ENCODE peak calls at places on chromosomes 1 and 21, in seven cellular contexts. One of them, this sample, is unnamed.

GRCh38 chr1:3550511-3551289 is 60.6 kb downstream of the MEGF6 start:
- DNase-seq in AG04450: no peak
- DNase-seq in cardiac muscle cell: no peak
- DNase-seq in heart right ventricle: no peak
- DNase-seq in colonic mucosa: no peak
- DNase-seq in adrenal gland: no peak
- DNase-seq in hepatocyte: no peak
- DNase-seq in this sample: no peak

GRCh38 chr1:200867018-200867811 is 5.6 kb upstream of the GPR25 start:
- DNase-seq in colonic mucosa: no peak
- DNase-seq in hepatocyte: no peak
- DNase-seq in adrenal gland: no peak
- DNase-seq in AG04450: no peak
- DNase-seq in cardiac muscle cell: peak; percentile 26
- DNase-seq in heart right ventricle: no peak
- DNase-seq in this sample: no peak

GRCh38 chr21:41428311-41428710 is 2.3 kb downstream of the MX1 start:
- DNase-seq in heart right ventricle: no peak
- DNase-seq in adrenal gland: no peak
- DNase-seq in colonic mucosa: no peak
- DNase-seq in hepatocyte: no peak
- DNase-seq in cardiac muscle cell: no peak
- DNase-seq in AG04450: no peak
- DNase-seq in this sample: no peak

GRCh38 chr1:145978860-145979745 is 14.6 kb downstream of the POLR3GL start:
- DNase-seq in colonic mucosa: peak; percentile 96
- DNase-seq in heart right ventricle: peak; percentile 98
- DNase-seq in AG04450: peak; percentile 99
- DNase-seq in adrenal gland: peak; percentile 91
- DNase-seq in cardiac muscle cell: peak; percentile 100
- DNase-seq in hepatocyte: peak; percentile 95
- DNase-seq in this sample: peak; percentile 85

GRCh38 chr1:202010042-202011015 is at the start of gene ELF3:
- DNase-seq in colonic mucosa: peak; percentile 96
- DNase-seq in cardiac muscle cell: no peak
- DNase-seq in heart right ventricle: no peak
- DNase-seq in AG04450: no peak
- DNase-seq in hepatocyte: peak; percentile 94
- DNase-seq in adrenal gland: no peak
- DNase-seq in this sample: peak; percentile 87

GRCh38 chr1:157136133-157136532 is 2.1 kb downstream of the ETV3 start:
- DNase-seq in adrenal gland: no peak
- DNase-seq in colonic mucosa: no peak
- DNase-seq in AG04450: no peak
- DNase-seq in hepatocyte: peak; percentile 53
- DNase-seq in heart right ventricle: no peak
- DNase-seq in cardiac muscle cell: no peak
- DNase-seq in this sample: no peak

GRCh38 chr1:22114083-22115012 is 28.5 kb downstream of the WNT4 start:
- DNase-seq in AG04450: peak; percentile 44
- DNase-seq in colonic mucosa: no peak
- DNase-seq in heart right ventricle: no peak
- DNase-seq in cardiac muscle cell: peak; percentile 90
- DNase-seq in hepatocyte: peak; percentile 67
- DNase-seq in adrenal gland: no peak
- DNase-seq in this sample: no peak

GRCh38 chr1:164735315-164736052 is 176.5 kb downstream of the PBX1 start:
- DNase-seq in hepatocyte: peak; percentile 78
- DNase-seq in heart right ventricle: no peak
- DNase-seq in AG04450: no peak
- DNase-seq in colonic mucosa: no peak
- DNase-seq in adrenal gland: no peak
- DNase-seq in cardiac muscle cell: peak; percentile 69
- DNase-seq in this sample: no peak

GRCh38 chr1:95284420-95284819 is 50.4 kb downstream of the RWDD3 start:
- DNase-seq in hepatocyte: no peak
- DNase-seq in adrenal gland: no peak
- DNase-seq in cardiac muscle cell: no peak
- DNase-seq in AG04450: no peak
- DNase-seq in colonic mucosa: no peak
- DNase-seq in heart right ventricle: no peak
- DNase-seq in this sample: no peak

GRCh38 chr1:35097224-35097623 is 18.0 kb downstream of the ZMYM1 start:
- DNase-seq in adrenal gland: no peak
- DNase-seq in hepatocyte: no peak
- DNase-seq in heart right ventricle: no peak
- DNase-seq in colonic mucosa: no peak
- DNase-seq in cardiac muscle cell: no peak
- DNase-seq in AG04450: no peak
- DNase-seq in this sample: no peak

GRCh38 chr1:202728951-202729350 is 18.7 kb upstream of the SYT2 start:
- DNase-seq in colonic mucosa: no peak
- DNase-seq in heart right ventricle: no peak
- DNase-seq in hepatocyte: no peak
- DNase-seq in cardiac muscle cell: no peak
- DNase-seq in AG04450: no peak
- DNase-seq in adrenal gland: no peak
- DNase-seq in this sample: no peak

GRCh38 chr1:25669781-25670567 is 53.4 kb downstream of the MAN1C1 start:
- DNase-seq in AG04450: no peak
- DNase-seq in colonic mucosa: no peak
- DNase-seq in cardiac muscle cell: no peak
- DNase-seq in adrenal gland: no peak
- DNase-seq in heart right ventricle: no peak
- DNase-seq in hepatocyte: no peak
- DNase-seq in this sample: no peak

GRCh38 chr1:29282924-29283803 is 46.8 kb downstream of the PTPRU start:
- DNase-seq in colonic mucosa: peak; percentile 66
- DNase-seq in hepatocyte: peak; percentile 72
- DNase-seq in cardiac muscle cell: peak; percentile 85
- DNase-seq in heart right ventricle: no peak
- DNase-seq in adrenal gland: no peak
- DNase-seq in AG04450: no peak
- DNase-seq in this sample: peak; percentile 67

GRCh38 chr1:32684167-32684811 is 18.3 kb downstream of the SYNC start:
- DNase-seq in adrenal gland: no peak
- DNase-seq in colonic mucosa: peak; percentile 50
- DNase-seq in AG04450: peak; percentile 55
- DNase-seq in heart right ventricle: peak; percentile 44
- DNase-seq in cardiac muscle cell: peak; percentile 88
- DNase-seq in hepatocyte: peak; percentile 17
- DNase-seq in this sample: no peak

GRCh38 chr1:167054946-167055630 is 35.1 kb downstream of the GPA33 start:
- DNase-seq in hepatocyte: no peak
- DNase-seq in colonic mucosa: no peak
- DNase-seq in cardiac muscle cell: no peak
- DNase-seq in AG04450: no peak
- DNase-seq in adrenal gland: no peak
- DNase-seq in heart right ventricle: no peak
- DNase-seq in this sample: no peak

GRCh38 chr1:166354411-166354810 is 187.6 kb upstream of the FAM78B start:
- DNase-seq in hepatocyte: peak; percentile 30
- DNase-seq in heart right ventricle: no peak
- DNase-seq in AG04450: no peak
- DNase-seq in adrenal gland: no peak
- DNase-seq in colonic mucosa: no peak
- DNase-seq in cardiac muscle cell: no peak
- DNase-seq in this sample: no peak

GRCh38 chr21:34630536-34631143 is 15.7 kb upstream of the RCAN1 start:
- DNase-seq in adrenal gland: peak; percentile 28
- DNase-seq in cardiac muscle cell: peak; percentile 71
- DNase-seq in hepatocyte: peak; percentile 67
- DNase-seq in AG04450: no peak
- DNase-seq in heart right ventricle: peak; percentile 38
- DNase-seq in colonic mucosa: peak; percentile 36
- DNase-seq in this sample: peak; percentile 70

GRCh38 chr1:52603680-52604501 is 1.7 kb downstream of the GPX7 start:
- DNase-seq in adrenal gland: no peak
- DNase-seq in cardiac muscle cell: no peak
- DNase-seq in heart right ventricle: peak; percentile 20
- DNase-seq in AG04450: no peak
- DNase-seq in hepatocyte: peak; percentile 38
- DNase-seq in colonic mucosa: no peak
- DNase-seq in this sample: no peak

DNA sequence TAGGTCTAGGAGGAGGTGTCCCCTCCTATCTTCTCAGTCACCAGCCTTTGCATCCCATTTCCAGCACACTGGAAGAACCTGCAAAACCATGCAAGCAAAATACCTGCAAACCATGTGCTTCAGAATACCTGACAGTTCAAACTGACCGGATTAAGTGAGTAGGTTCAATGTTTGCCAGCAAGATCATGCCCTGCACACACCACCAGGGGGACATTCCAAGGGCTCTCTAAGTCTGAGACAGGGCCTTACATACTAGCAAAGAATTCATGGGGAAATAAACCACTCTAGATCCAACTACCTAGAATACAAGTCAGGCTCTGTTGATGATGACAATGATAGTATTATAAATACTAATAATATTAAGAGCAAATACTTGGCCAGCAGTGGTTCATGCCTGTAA is 27.6 kb downstream of the INPP5B start:
- DNase-seq in heart right ventricle: no peak
- DNase-seq in hepatocyte: peak; percentile 26
- DNase-seq in adrenal gland: no peak
- DNase-seq in cardiac muscle cell: peak; percentile 20
- DNase-seq in colonic mucosa: no peak
- DNase-seq in AG04450: no peak
- DNase-seq in this sample: no peak
- TF ChIP-seq CTCF in heart right ventricle: no peak
- TF ChIP-seq CTCF in hepatocyte: peak; percentile 23
- TF ChIP-seq CTCF in adrenal gland: peak; percentile 14
- TF ChIP-seq CTCF in cardiac muscle cell: peak; percentile 53
- TF ChIP-seq CTCF in colonic mucosa: no peak
- TF ChIP-seq CTCF in AG04450: peak; percentile 60
- TF ChIP-seq CTCF in this sample: no peak

DNA sequence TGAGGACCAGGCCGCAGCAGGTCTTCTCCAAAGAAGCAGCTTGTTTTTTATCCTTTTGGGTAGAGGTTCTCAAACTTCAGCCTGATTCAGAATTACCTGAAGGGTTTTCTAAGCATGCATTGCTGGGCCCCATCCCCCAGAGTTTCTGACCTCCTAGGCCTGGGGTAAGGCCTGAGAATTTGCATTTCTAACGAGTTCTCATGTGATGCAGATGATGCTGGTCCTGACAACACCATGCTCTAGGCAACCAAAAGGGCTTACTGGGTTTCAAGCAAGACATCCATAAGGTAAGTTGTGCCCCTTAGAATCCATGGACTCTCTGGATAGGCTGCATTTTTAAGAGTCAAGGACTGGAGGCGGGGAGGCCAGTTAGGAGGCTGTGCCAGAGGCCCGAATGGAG is 295.1 kb downstream of the HHIPL2 start:
- DNase-seq in AG04450: no peak
- DNase-seq in heart right ventricle: no peak
- DNase-seq in adrenal gland: no peak
- DNase-seq in hepatocyte: no peak
- DNase-seq in cardiac muscle cell: no peak
- DNase-seq in colonic mucosa: no peak
- DNase-seq in this sample: no peak
- TF ChIP-seq CTCF in AG04450: no peak
- TF ChIP-seq CTCF in heart right ventricle: no peak
- TF ChIP-seq CTCF in adrenal gland: no peak
- TF ChIP-seq CTCF in hepatocyte: no peak
- TF ChIP-seq CTCF in cardiac muscle cell: no peak
- TF ChIP-seq CTCF in colonic mucosa: no peak
- TF ChIP-seq CTCF in this sample: no peak

GRCh38 chr1:206800411-206800810 is 28.1 kb upstream of the IL10 start:
- DNase-seq in AG04450: no peak
- DNase-seq in adrenal gland: no peak
- DNase-seq in hepatocyte: no peak
- DNase-seq in colonic mucosa: no peak
- DNase-seq in cardiac muscle cell: no peak
- DNase-seq in heart right ventricle: no peak
- DNase-seq in this sample: no peak

GRCh38 chr1:206803221-206803730 is 31.0 kb upstream of the IL10 start:
- DNase-seq in cardiac muscle cell: peak; percentile 25
- DNase-seq in AG04450: no peak
- DNase-seq in adrenal gland: no peak
- DNase-seq in heart right ventricle: no peak
- DNase-seq in colonic mucosa: peak; percentile 19
- DNase-seq in hepatocyte: no peak
- DNase-seq in this sample: peak; percentile 71

GRCh38 chr1:206802401-206802800 is 30.1 kb upstream of the IL10 start:
- DNase-seq in hepatocyte: no peak
- DNase-seq in adrenal gland: no peak
- DNase-seq in heart right ventricle: no peak
- DNase-seq in cardiac muscle cell: no peak
- DNase-seq in colonic mucosa: no peak
- DNase-seq in AG04450: no peak
- DNase-seq in this sample: no peak

GRCh38 chr1:206799311-206799710 is 27.0 kb upstream of the IL10 start:
- DNase-seq in cardiac muscle cell: no peak
- DNase-seq in colonic mucosa: no peak
- DNase-seq in AG04450: no peak
- DNase-seq in heart right ventricle: no peak
- DNase-seq in adrenal gland: no peak
- DNase-seq in hepatocyte: no peak
- DNase-seq in this sample: no peak

GRCh38 chr1:206801467-206801866 is 29.2 kb upstream of the IL10 start:
- DNase-seq in hepatocyte: no peak
- DNase-seq in cardiac muscle cell: no peak
- DNase-seq in adrenal gland: no peak
- DNase-seq in colonic mucosa: no peak
- DNase-seq in heart right ventricle: no peak
- DNase-seq in AG04450: no peak
- DNase-seq in this sample: no peak
- TF ChIP-seq CTCF in hepatocyte: no peak
- TF ChIP-seq CTCF in cardiac muscle cell: no peak
- TF ChIP-seq CTCF in adrenal gland: no peak
- TF ChIP-seq CTCF in colonic mucosa: no peak
- TF ChIP-seq CTCF in heart right ventricle: no peak
- TF ChIP-seq CTCF in AG04450: no peak
- TF ChIP-seq CTCF in this sample: peak; percentile 14

DNA sequence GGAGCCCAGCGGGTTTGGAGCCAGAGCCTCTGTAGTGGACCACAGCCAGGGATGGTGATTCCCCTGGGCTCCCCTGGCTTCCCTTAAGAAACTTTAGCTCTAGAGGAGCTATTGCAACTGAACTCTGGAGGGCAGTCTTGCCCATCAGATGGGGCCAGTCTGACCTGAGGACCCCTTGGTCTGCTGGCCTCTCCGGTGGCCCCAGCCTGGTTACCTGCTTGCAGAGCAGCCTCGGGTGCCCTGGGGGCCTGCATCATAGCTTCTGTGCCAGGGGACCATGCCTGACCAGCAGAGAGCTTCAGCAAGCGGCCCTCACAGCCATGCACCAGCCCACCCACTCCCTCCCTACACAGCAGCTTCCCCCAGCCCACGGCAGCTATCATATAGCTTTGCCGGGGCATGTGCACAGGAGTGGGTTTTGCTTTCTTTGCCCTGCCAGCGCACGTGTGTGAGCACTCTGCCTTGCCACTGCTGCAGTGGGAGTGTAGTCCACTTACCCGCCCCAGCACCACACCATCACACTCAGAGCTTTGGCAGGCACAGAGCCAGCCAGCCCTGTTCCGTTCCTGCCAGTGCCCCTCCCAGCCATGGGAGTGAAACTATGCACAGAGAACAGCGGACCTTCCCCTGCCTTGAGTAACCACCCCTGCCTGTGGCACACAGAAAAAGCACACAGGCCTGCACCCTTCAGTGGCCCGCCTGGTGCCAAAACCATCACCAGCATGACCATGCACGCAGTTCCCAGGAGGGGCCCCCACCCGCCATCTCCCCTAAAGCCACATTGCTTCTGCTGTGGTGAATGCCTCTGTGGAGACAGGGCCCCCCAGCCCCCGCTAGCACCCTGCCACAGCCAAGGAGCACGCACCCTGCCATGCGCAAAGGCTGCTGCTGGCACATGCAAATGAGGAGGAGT is 442.9 kb upstream of the NEGR1 start:
- DNase-seq in adrenal gland: no peak
- DNase-seq in AG04450: no peak
- DNase-seq in heart right ventricle: no peak
- DNase-seq in hepatocyte: peak; percentile 6
- DNase-seq in colonic mucosa: no peak
- DNase-seq in cardiac muscle cell: no peak
- DNase-seq in this sample: no peak
- TF ChIP-seq CTCF in adrenal gland: no peak
- TF ChIP-seq CTCF in AG04450: no peak
- TF ChIP-seq CTCF in heart right ventricle: no peak
- TF ChIP-seq CTCF in hepatocyte: peak; percentile 7
- TF ChIP-seq CTCF in colonic mucosa: no peak
- TF ChIP-seq CTCF in cardiac muscle cell: no peak
- TF ChIP-seq CTCF in this sample: no peak